ENCODE peak calls at places on chromosome 2, in eight cellular contexts. R is activated T-cell treated with anti-CD3 and anti-CD28 coated beads, Interleukin-2, amount 50 U/mL, for 24 hours; G is anterior cingulate cortex; N is DMS153; M is MCF 10A; X is MV-4-11; C is GM10248; W is HEK293T. Y is an unnamed sample.

GRCh38 chr2:238640486-238640885 is 207.4 kb upstream of the TWIST2 start:
- DNase-seq in R (no peak), G (no peak), N (no peak), M (no peak), X (no peak), C (no peak), W (no peak), Y (no peak)

GRCh38 chr2:170747921-170748320 is 22.3 kb upstream of the ERICH2 start:
- DNase-seq in R (no peak), G (no peak), N (no peak), M (peak), X (peak), C (no peak), W (no peak), Y (peak)

GRCh38 chr2:237909801-237910475 is 50.5 kb downstream of the RAMP1 start:
- DNase-seq in R (no peak), G (no peak), N (no peak), M (no peak), X (no peak), C (no peak), W (no peak), Y (no peak)

GRCh38 chr2:30707304-30707903 is 99.8 kb downstream of the CAPN13 start:
- DNase-seq in R (no peak), G (no peak), N (no peak), M (no peak), X (no peak), C (no peak), W (no peak), Y (no peak)

GRCh38 chr2:108324531-108325256 is 36.0 kb downstream of the SULT1C2 start:
- DNase-seq in R (no peak), G (no peak), N (no peak), M (peak), X (no peak), C (no peak), W (no peak), Y (peak)

GRCh38 chr2:20443276-20443920 is 3.5 kb upstream of the RHOB start:
- DNase-seq in R (no peak), G (no peak), N (no peak), M (peak), X (peak), C (peak), W (no peak), Y (peak)

GRCh38 chr2:232890896-232891601 is 21.0 kb downstream of the SNORC start:
- DNase-seq in R (no peak), G (no peak), N (peak), M (peak), X (no peak), C (no peak), W (peak), Y (peak)

GRCh38 chr2:199461455-199462166 is 3.9 kb upstream of the SATB2 start:
- DNase-seq in R (peak), G (no peak), N (no peak), M (no peak), X (no peak), C (no peak), W (no peak), Y (no peak)

GRCh38 chr2:12606472-12607000 is 110.2 kb upstream of the TRIB2 start:
- DNase-seq in R (no peak), G (no peak), N (no peak), M (no peak), X (no peak), C (no peak), W (no peak), Y (peak)

GRCh38 chr2:127565261-127566138 is 30.0 kb downstream of the MYO7B start:
- DNase-seq in R (no peak), G (no peak), N (no peak), M (no peak), X (no peak), C (no peak), W (no peak), Y (no peak)